ENCODE peak calls at places on chromosome 21, in six cellular contexts. K is stimulated activated CD4-positive, alpha-beta T cell treated with anti-CD3 and anti-CD28 coated beads, Interleukin-2, amount 100 ng/mL, for 48 hours; E is iris pigment epithelial cell; B is mucosa of descending colon; D is AG10803; J is hippocampal formation. M is an unnamed sample.
A peak's percentile ranks its signal among the peaks of the same experiment; 100 is the strongest.

GRCh38 chr21:37509802-37510393 is 143.3 kb downstream of the DYRK1A start:
- DNase-seq in K (no peak), E (peak; percentile 81), B (no peak), D (peak; percentile 13), J (no peak), M (peak; percentile 62)

GRCh38 chr21:25625036-25625435 is 14.0 kb upstream of the JAM2 start:
- DNase-seq in K (no peak), E (peak; percentile 68), B (no peak), D (no peak), J (no peak), M (no peak)

GRCh38 chr21:44701023-44701400 is 4.0 kb downstream of the KRTAP10-12 start:
- DNase-seq in K (no peak), E (no peak), B (no peak), D (no peak), J (no peak), M (no peak)

GRCh38 chr21:28687571-28687970 is 305.1 kb downstream of the LTN1 start:
- DNase-seq in K (no peak), E (no peak), B (no peak), D (no peak), J (no peak), M (no peak)

GRCh38 chr21:36917487-36918158 is 48.8 kb downstream of the HLCS start:
- DNase-seq in K (no peak), E (peak; percentile 70), B (no peak), D (peak; percentile 40), J (peak; percentile 19), M (peak; percentile 59)

GRCh38 chr21:39313042-39313456 is 383 bp downstream of the BRWD1 start:
- DNase-seq in K (no peak), E (no peak), B (peak; percentile 79), D (no peak), J (no peak), M (no peak)

GRCh38 chr21:41289431-41289830 is 27.2 kb upstream of the FAM3B start:
- DNase-seq in K (no peak), E (peak; percentile 4), B (no peak), D (no peak), J (no peak), M (peak; percentile 18)

GRCh38 chr21:31347435-31348032 is 3.5 kb upstream of the TIAM1 start:
- DNase-seq in K (no peak), E (peak; percentile 41), B (no peak), D (peak; percentile 16), J (peak; percentile 65), M (peak; percentile 62)

GRCh38 chr21:32253215-32253641 is 25.6 kb downstream of the MIS18A start:
- DNase-seq in K (no peak), E (no peak), B (no peak), D (peak; percentile 83), J (no peak), M (peak; percentile 47)

GRCh38 chr21:35828161-35828560 is 232.2 kb downstream of the SETD4 start:
- DNase-seq in K (no peak), E (no peak), B (no peak), D (no peak), J (no peak), M (no peak)

GRCh38 chr21:38428211-38428610 is 70.1 kb downstream of the ERG start:
- DNase-seq in K (no peak), E (no peak), B (no peak), D (no peak), J (no peak), M (no peak)

GRCh38 chr21:17828223-17828622 is 9.1 kb upstream of the C21orf91 start:
- DNase-seq in K (no peak), E (peak; percentile 61), B (no peak), D (peak; percentile 79), J (no peak), M (peak; percentile 57)

GRCh38 chr21:43355196-43355924 is 71.6 kb downstream of the SIK1 start:
- DNase-seq in K (no peak), E (no peak), B (no peak), D (no peak), J (no peak), M (no peak)

GRCh38 chr21:35084869-35085268 is 35.8 kb upstream of the RUNX1 start:
- DNase-seq in K (no peak), E (peak; percentile 98), B (no peak), D (peak; percentile 91), J (no peak), M (peak; percentile 90)

GRCh38 chr21:16186742-16187141 is 457.0 kb downstream of the USP25 start:
- DNase-seq in K (no peak), E (peak; percentile 67), B (no peak), D (peak; percentile 9), J (no peak), M (no peak)

GRCh38 chr21:15015622-15016471 is 49.0 kb downstream of the NRIP1 start:
- DNase-seq in K (no peak), E (peak; percentile 92), B (no peak), D (peak; percentile 96), J (no peak), M (peak; percentile 93)

GRCh38 chr21:44510508-44511218 is 29.3 kb downstream of the KRTAP10-1 start:
- DNase-seq in K (peak; percentile 75), E (peak; percentile 8), B (peak; percentile 82), D (peak; percentile 20), J (no peak), M (peak; percentile 17)

GRCh38 chr21:34560609-34561008 is 48.6 kb upstream of the KCNE1 start:
- DNase-seq in K (no peak), E (no peak), B (no peak), D (no peak), J (no peak), M (no peak)

GRCh38 chr21:43811262-43812105 is 22.1 kb downstream of the RRP1 start:
- DNase-seq in K (no peak), E (no peak), B (no peak), D (no peak), J (no peak), M (no peak)

GRCh38 chr21:45970674-45971486 is 10.7 kb upstream of the COL6A1 start:
- DNase-seq in K (peak; percentile 52), E (peak; percentile 19), B (peak; percentile 68), D (no peak), J (no peak), M (no peak)

GRCh38 chr21:33834801-33835500 is 80.7 kb downstream of the ATP5PO start:
- DNase-seq in K (no peak), E (no peak), B (no peak), D (no peak), J (no peak), M (no peak)

GRCh38 chr21:25837545-25838263 is 102.9 kb downstream of the GABPA start:
- DNase-seq in K (no peak), E (peak; percentile 83), B (no peak), D (peak; percentile 48), J (no peak), M (peak; percentile 38)

GRCh38 chr21:43211085-43212071 is 42.6 kb downstream of the CRYAA start:
- DNase-seq in K (no peak), E (no peak), B (peak; percentile 86), D (no peak), J (no peak), M (no peak)

GRCh38 chr21:31573217-31573616 is 86.3 kb upstream of the SOD1 start:
- DNase-seq in K (no peak), E (no peak), B (no peak), D (no peak), J (no peak), M (no peak)

GRCh38 chr21:16071082-16071481 is 341.3 kb downstream of the USP25 start:
- DNase-seq in K (no peak), E (peak; percentile 65), B (no peak), D (peak; percentile 50), J (peak; percentile 92), M (peak; percentile 69)

GRCh38 chr21:38440746-38441145 is 57.5 kb downstream of the ERG start:
- DNase-seq in K (no peak), E (peak; percentile 89), B (no peak), D (peak; percentile 80), J (no peak), M (peak; percentile 28)

GRCh38 chr21:33047231-33047630 is 21.5 kb downstream of the OLIG2 start:
- DNase-seq in K (no peak), E (peak; percentile 42), B (no peak), D (peak; percentile 57), J (no peak), M (peak; percentile 89)

GRCh38 chr21:33959680-33960079 is 44.1 kb upstream of the ATP5PO start:
- DNase-seq in K (no peak), E (no peak), B (no peak), D (no peak), J (no peak), M (no peak)

GRCh38 chr21:38054334-38054733 is 138.1 kb upstream of the KCNJ6 start:
- DNase-seq in K (no peak), E (no peak), B (no peak), D (no peak), J (no peak), M (no peak)

GRCh38 chr21:36549470-36549869 is 69.5 kb upstream of the CLDN14 start:
- DNase-seq in K (no peak), E (no peak), B (no peak), D (no peak), J (no peak), M (no peak)

GRCh38 chr21:42653492-42654061 is at the start of gene PDE9A:
- DNase-seq in K (no peak), E (no peak), B (peak; percentile 79), D (no peak), J (peak; percentile 9), M (no peak)

GRCh38 chr21:27721675-27722074 is 754.8 kb upstream of the ADAMTS5 start:
- DNase-seq in K (no peak), E (no peak), B (no peak), D (no peak), J (no peak), M (no peak)

GRCh38 chr21:33265664-33266049 is 510 bp upstream of the IL10RB start:
- DNase-seq in K (no peak), E (peak; percentile 35), B (peak; percentile 51), D (no peak), J (peak; percentile 27), M (peak; percentile 35)

GRCh38 chr21:28521932-28522826 is 470.5 kb downstream of the LTN1 start:
- DNase-seq in K (no peak), E (peak; percentile 60), B (no peak), D (peak; percentile 75), J (peak; percentile 0), M (peak; percentile 82)

GRCh38 chr21:45570826-45571601 is 28.8 kb upstream of the SLC19A1 start:
- DNase-seq in K (no peak), E (peak; percentile 91), B (no peak), D (peak; percentile 81), J (no peak), M (peak; percentile 40)

GRCh38 chr21:29164330-29164942 is 34.0 kb downstream of the MAP3K7CL start:
- DNase-seq in K (no peak), E (peak; percentile 90), B (no peak), D (peak; percentile 81), J (peak; percentile 58), M (peak; percentile 92)

M was measured in fibroblast of mammary gland.